ENCODE peak calls at places on chromosomes 16 and 17, in seven cellular contexts. M, Z, T, H, O, A and G are unnamed samples.

GRCh38 chr17:38864636-38865398 is 5.0 kb upstream of the LASP1 start:
- DNase-seq in M (peak; percentile 64), Z (no peak), T (no peak), H (no peak), O (no peak), A (no peak), G (no peak)

GRCh38 chr17:17107891-17108680 is 65.8 kb downstream of the MPRIP start:
- DNase-seq in M (peak; percentile 27), Z (no peak), T (no peak), H (no peak), O (no peak), A (no peak), G (no peak)

GRCh38 chr17:53707546-53707945 is 115.2 kb upstream of the KIF2B start:
- DNase-seq in M (no peak), Z (no peak), T (no peak), H (no peak), O (no peak), A (no peak), G (no peak)

GRCh38 chr17:47290870-47291241 is 32.9 kb upstream of the EFCAB13 start:
- DNase-seq in M (no peak), Z (no peak), T (no peak), H (no peak), O (no peak), A (no peak), G (no peak)

GRCh38 chr17:68961204-68961893 is 6.2 kb upstream of the ABCA8 start:
- DNase-seq in M (no peak), Z (no peak), T (no peak), H (no peak), O (no peak), A (no peak), G (no peak)

GRCh38 chr16:63652091-63652490 is 1469.8 kb downstream of the CDH11 start:
- DNase-seq in M (no peak), Z (no peak), T (no peak), H (no peak), O (no peak), A (no peak), G (no peak)

GRCh38 chr16:4373909-4374742 is 2.5 kb downstream of the VASN start:
- DNase-seq in M (peak; percentile 58), Z (no peak), T (no peak), H (peak; percentile 25), O (no peak), A (no peak), G (no peak)

GRCh38 chr17:82023447-82024241 is 539 bp downstream of the LRRC45 start:
- DNase-seq in M (no peak), Z (no peak), T (no peak), H (no peak), O (no peak), A (peak; percentile 55), G (no peak)

GRCh38 chr16:82514262-82514661 is 112.5 kb upstream of the CDH13 start:
- DNase-seq in M (no peak), Z (no peak), T (no peak), H (no peak), O (no peak), A (no peak), G (no peak)

GRCh38 chr17:73309727-73310555 is 1.9 kb downstream of the CDC42EP4 start:
- DNase-seq in M (peak; percentile 35), Z (peak; percentile 30), T (no peak), H (no peak), O (no peak), A (no peak), G (no peak)

GRCh38 chr17:2194778-2195417 is 108.7 kb downstream of the SMG6 start:
- DNase-seq in M (no peak), Z (no peak), T (no peak), H (no peak), O (no peak), A (no peak), G (no peak)

GRCh38 chr16:51025588-51026290 is 125.3 kb downstream of the SALL1 start:
- DNase-seq in M (no peak), Z (no peak), T (no peak), H (no peak), O (no peak), A (no peak), G (no peak)

GRCh38 chr17:43832976-43833829 is at the start of gene MPP3:
- DNase-seq in M (peak; percentile 80), Z (peak; percentile 34), T (peak; percentile 41), H (no peak), O (peak; percentile 32), A (peak; percentile 31), G (no peak)

GRCh38 chr17:7561589-7562207 is at the start of gene SENP3:
- DNase-seq in M (peak; percentile 83), Z (peak; percentile 86), T (peak; percentile 89), H (peak; percentile 89), O (peak; percentile 86), A (peak; percentile 85), G (peak; percentile 85)

GRCh38 chr16:89334461-89334860 is 117.0 kb downstream of the ZNF778 start:
- DNase-seq in M (no peak), Z (no peak), T (no peak), H (no peak), O (no peak), A (no peak), G (no peak)

GRCh38 chr17:7080445-7081041 is 492 bp upstream of the CLEC10A start:
- DNase-seq in M (no peak), Z (no peak), T (no peak), H (no peak), O (no peak), A (no peak), G (no peak)

GRCh38 chr17:17186051-17186450 is 20.1 kb downstream of the PLD6 start:
- DNase-seq in M (no peak), Z (no peak), T (no peak), H (no peak), O (no peak), A (no peak), G (no peak)

GRCh38 chr17:17365476-17366110 is 62.4 kb downstream of the NT5M start:
- DNase-seq in M (no peak), Z (no peak), T (no peak), H (no peak), O (no peak), A (no peak), G (peak; percentile 28)

GRCh38 chr17:74149597-74150427 is 53.7 kb upstream of the RPL38 start:
- DNase-seq in M (no peak), Z (no peak), T (no peak), H (no peak), O (no peak), A (no peak), G (no peak)

GRCh38 chr17:17970699-17971430 is 1.3 kb downstream of the TOM1L2 start:
- DNase-seq in M (no peak), Z (no peak), T (no peak), H (no peak), O (no peak), A (no peak), G (no peak)